ENCODE peak calls at places on chromosomes 16 and 17, in nine cellular contexts. G is GM12878, M is heart left ventricle, B is ovary, Y is tibial nerve, V is HCT116, J is uterus, P is sigmoid colon, L is esophagus muscularis mucosa. C is an unnamed sample.

GRCh38 chr16:48632137-48632774 is 22.3 kb upstream of the N4BP1 start:
- DNase-seq in B (no peak), M (no peak), V (no peak), L (peak; percentile 74), J (no peak), Y (no peak), P (peak; percentile 27), G (no peak), C (no peak)

GRCh38 chr16:59440-60059 is 5.9 kb downstream of the SNRNP25 start:
- DNase-seq in V (no peak), G (no peak), Y (no peak), B (no peak), P (no peak), L (no peak), J (no peak), M (no peak), C (no peak)

GRCh38 chr16:11755022-11755760 is 12.5 kb upstream of the TXNDC11 start:
- DNase-seq in Y (no peak), G (no peak), V (no peak), M (no peak), L (no peak), J (no peak), B (no peak), P (no peak), C (no peak)

GRCh38 chr16:12801511-12802042 is 2.1 kb downstream of the CPPED1 start:
- DNase-seq in Y (no peak), L (no peak), M (peak; percentile 33), J (no peak), G (peak; percentile 73), P (no peak), B (peak; percentile 69), V (no peak), C (no peak)

GRCh38 chr17:28010406-28010805 is 32.1 kb upstream of the NLK start:
- DNase-seq in Y (no peak), G (no peak), B (no peak), M (no peak), J (no peak), P (no peak), V (no peak), L (no peak), C (no peak)

GRCh38 chr16:56525154-56525720 is 5.4 kb upstream of the BBS2 start:
- DNase-seq in G (no peak), L (no peak), P (no peak), J (no peak), B (no peak), V (no peak), Y (no peak), M (no peak), C (no peak)

GRCh38 chr17:11712445-11712844 is 114.2 kb downstream of the DNAH9 start:
- DNase-seq in V (no peak), M (no peak), G (no peak), P (no peak), J (no peak), B (no peak), L (no peak), Y (no peak), C (no peak)

GRCh38 chr17:42743595-42744282 is 1.1 kb downstream of the EZH1 start:
- DNase-seq in Y (no peak), M (no peak), V (no peak), G (no peak), P (no peak), B (no peak), L (no peak), J (no peak), C (no peak)

GRCh38 chr16:86609115-86609514 is 30.8 kb downstream of the FOXL1 start:
- DNase-seq in V (no peak), J (no peak), L (no peak), Y (no peak), B (no peak), G (no peak), M (no peak), P (no peak), C (no peak)

GRCh38 chr16:3046506-3047386 is at the start of gene MMP25:
- DNase-seq in J (no peak), M (no peak), Y (no peak), V (no peak), P (no peak), L (no peak), B (no peak), G (no peak), C (no peak)

GRCh38 chr16:53511403-53512280 is 8.6 kb upstream of the AKTIP start:
- DNase-seq in G (no peak), P (no peak), J (no peak), M (no peak), L (no peak), Y (no peak), B (no peak), V (no peak), C (no peak)

GRCh38 chr17:29929006-29929543 is 953 bp downstream of the SSH2 start:
- DNase-seq in M (no peak), J (peak; percentile 20), G (no peak), Y (no peak), B (no peak), V (no peak), P (no peak), L (no peak), C (peak; percentile 50)

GRCh38 chr17:48998557-48999440 is 1.6 kb downstream of the IGF2BP1 start:
- DNase-seq in Y (no peak), M (no peak), V (no peak), L (peak; percentile 37), P (no peak), J (no peak), B (no peak), G (no peak), C (no peak)
- H3K4me3 ChIP-seq in Y (no peak overlapping the region), M (no peak overlapping the region), V (no peak overlapping the region), L (no peak overlapping the region), P (no peak overlapping the region), J (no peak overlapping the region), B (no peak overlapping the region), G (no peak overlapping the region), C (peak overlapping the region; percentile 3)

DNA sequence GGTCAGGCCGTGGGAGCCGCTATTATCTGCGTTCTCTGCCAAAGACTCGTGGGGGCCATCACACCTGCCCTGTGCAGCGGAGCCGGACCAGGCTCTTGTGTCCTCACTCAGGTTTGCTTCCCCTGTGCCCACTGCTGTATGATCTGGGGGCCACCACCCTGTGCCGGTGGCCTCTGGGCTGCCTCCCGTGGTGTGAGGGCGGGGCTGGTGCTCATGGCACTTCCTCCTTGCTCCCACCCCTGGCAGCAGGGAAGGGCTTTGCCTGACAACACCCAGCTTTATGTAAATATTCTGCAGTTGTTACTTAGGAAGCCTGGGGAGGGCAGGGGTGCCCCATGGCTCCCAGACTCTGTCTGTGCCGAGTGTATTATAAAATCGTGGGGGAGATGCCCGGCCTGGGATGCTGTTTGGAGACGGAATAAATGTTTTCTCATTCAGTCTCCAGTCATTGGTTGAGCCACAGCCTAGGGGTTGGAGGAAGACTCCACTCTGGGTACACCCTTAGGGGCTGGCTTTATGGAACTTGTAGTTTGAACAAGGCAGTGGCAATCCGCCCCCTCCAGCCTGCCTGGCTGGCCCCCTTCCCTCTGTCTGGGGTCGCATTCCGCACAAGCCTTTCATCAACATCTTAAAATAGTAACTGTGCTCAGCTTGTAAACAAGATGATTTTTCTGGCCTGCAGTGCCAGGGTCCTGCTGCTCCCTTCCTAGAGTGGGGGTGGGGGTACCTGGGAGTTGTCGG is 4.1 kb downstream of the SYNGR2 start:
- DNase-seq in V (no peak), L (no peak), B (peak; percentile 62), M (peak; percentile 59), P (no peak), Y (no peak), G (no peak), J (peak; percentile 54), C (peak; percentile 89)
- TF ChIP-seq POLR2A in V (no peak), L (no peak), B (no peak), M (peak; percentile 20), P (peak; percentile 22), Y (no peak), G (peak; percentile 60), J (no peak), C (peak; percentile 11)

GRCh38 chr17:40909755-40910154 is 24.7 kb upstream of the KRT20 start:
- DNase-seq in J (peak; percentile 46), P (no peak), L (no peak), M (no peak), G (no peak), V (no peak), Y (no peak), B (no peak), C (no peak)
- H3K27ac ChIP-seq in J (peak overlapping the region; percentile 78), P (no peak overlapping the region), L (peak overlapping the region; percentile 64), M (no peak overlapping the region), G (no peak overlapping the region), V (peak overlapping the region; percentile 77), Y (no peak overlapping the region), B (no peak overlapping the region), C (no peak overlapping the region)

GRCh38 chr17:16974569-16975265 is 2.8 kb upstream of the TNFRSF13B start:
- DNase-seq in M (no peak), G (no peak), B (no peak), Y (no peak), L (peak; percentile 47), V (no peak), P (peak; percentile 12), J (no peak), C (no peak)

GRCh38 chr17:16969931-16970906 is 1.7 kb downstream of the TNFRSF13B start:
- DNase-seq in J (no peak), G (no peak), B (no peak), V (no peak), Y (no peak), P (peak; percentile 47), M (no peak), L (peak; percentile 70), C (no peak)

GRCh38 chr17:16971458-16972338 is at the start of gene TNFRSF13B:
- DNase-seq in G (no peak), L (peak; percentile 57), Y (no peak), B (no peak), V (no peak), M (no peak), J (no peak), P (peak; percentile 50), C (peak; percentile 80)

GRCh38 chr17:16973760-16974540 is 2.0 kb upstream of the TNFRSF13B start:
- DNase-seq in V (no peak), M (no peak), B (no peak), L (peak; percentile 60), Y (no peak), P (no peak), G (peak; percentile 88), J (no peak), C (no peak)

GRCh38 chr17:16972346-16972745 is 428 bp upstream of the TNFRSF13B start:
- DNase-seq in J (no peak), P (peak; percentile 29), Y (no peak), V (no peak), B (no peak), G (no peak), L (peak; percentile 42), M (no peak), C (no peak)
- H3K4me3 ChIP-seq in J (no peak overlapping the region), P (no peak overlapping the region), Y (no peak overlapping the region), V (no peak overlapping the region), B (no peak overlapping the region), G (peak overlapping the region; percentile 74), L (no peak overlapping the region), M (no peak overlapping the region), C (no peak overlapping the region)